ENCODE peak calls at places on chromosomes 12 and 14, in nine cellular contexts. Q, M, K, H, E, N, S, O and R are unnamed samples.
A peak's percentile ranks its signal among the peaks of the same experiment; 100 is the strongest.

GRCh38 chr14:33810308-33810707 is 140.6 kb downstream of the EGLN3 start:
- DNase-seq in O (no peak), N (no peak), Q (no peak), H (no peak), M (no peak), K (no peak), E (no peak), S (no peak), R (no peak)

GRCh38 chr12:95164656-95165055 is 52.6 kb downstream of the FGD6 start:
- DNase-seq in Q (no peak), S (no peak), O (no peak), N (no peak), K (no peak), E (peak; percentile 63), M (no peak), H (no peak), R (no peak)

GRCh38 chr14:99586761-99587462 is 17.1 kb downstream of the CCDC85C start:
- DNase-seq in H (no peak), N (no peak), M (no peak), O (no peak), K (no peak), E (no peak), S (no peak), Q (no peak), R (no peak)

GRCh38 chr14:49497725-49498348 is 88.3 kb downstream of the RPS29 start:
- DNase-seq in Q (peak; percentile 19), O (no peak), K (peak; percentile 58), M (no peak), H (no peak), N (peak; percentile 81), E (peak; percentile 45), S (peak; percentile 54), R (peak; percentile 18)

GRCh38 chr14:79325071-79325470 is 886.2 kb downstream of the DIO2 start:
- DNase-seq in S (peak; percentile 86), M (no peak), H (no peak), O (no peak), Q (no peak), E (no peak), K (no peak), N (no peak), R (no peak)

GRCh38 chr12:77097846-77098245 is 32.5 kb upstream of the E2F7 start:
- DNase-seq in H (no peak), S (no peak), O (no peak), N (no peak), K (no peak), M (no peak), Q (no peak), E (no peak), R (no peak)

GRCh38 chr12:112017041-112017440 is 3.8 kb downstream of the ERP29 start:
- DNase-seq in S (no peak), M (no peak), E (no peak), K (no peak), N (no peak), Q (no peak), H (no peak), O (no peak), R (no peak)

GRCh38 chr12:4784404-4785054 is 64.3 kb downstream of the GALNT8 start:
- DNase-seq in S (no peak), M (no peak), N (no peak), Q (no peak), O (no peak), K (no peak), E (no peak), H (no peak), R (no peak)

GRCh38 chr14:104678346-104678745 is 11.1 kb upstream of the INF2 start:
- DNase-seq in O (no peak), M (peak; percentile 48), N (no peak), H (peak; percentile 22), K (no peak), Q (no peak), S (no peak), E (no peak), R (no peak)

GRCh38 chr12:10829994-10830393 is 3.8 kb upstream of the TAS2R10 start:
- DNase-seq in N (no peak), E (peak; percentile 22), H (no peak), M (no peak), S (no peak), K (no peak), O (no peak), Q (no peak), R (no peak)

GRCh38 chr12:125434936-125435443 is 369.8 kb downstream of the AACS start:
- DNase-seq in K (no peak), N (peak; percentile 85), Q (no peak), H (no peak), E (no peak), M (no peak), O (no peak), S (no peak), R (no peak)

GRCh38 chr14:103164786-103165185 is 41.5 kb downstream of the TNFAIP2 start:
- DNase-seq in K (no peak), Q (no peak), M (no peak), S (no peak), E (no peak), O (no peak), N (no peak), H (no peak), R (no peak)

GRCh38 chr14:77151245-77151644 is 9.7 kb upstream of the ZDHHC22 start:
- DNase-seq in M (no peak), Q (no peak), N (no peak), S (no peak), O (no peak), E (no peak), K (peak; percentile 29), H (no peak), R (no peak)

GRCh38 chr12:3964404-3964803 is 91.2 kb upstream of the PARP11 start:
- DNase-seq in N (peak; percentile 28), S (no peak), O (no peak), H (peak; percentile 20), M (no peak), Q (no peak), K (peak; percentile 15), E (no peak), R (no peak)

GRCh38 chr14:61615743-61616523 is 79.4 kb upstream of the HIF1A start:
- DNase-seq in M (no peak), Q (no peak), H (no peak), O (no peak), S (no peak), K (no peak), N (no peak), E (peak; percentile 59), R (no peak)

GRCh38 chr12:46507766-46508165 is 135.2 kb upstream of the SLC38A2 start:
- DNase-seq in Q (no peak), O (no peak), N (no peak), K (no peak), M (no peak), E (no peak), S (no peak), H (no peak), R (no peak)

GRCh38 chr12:112850343-112850742 is 56.4 kb upstream of the OAS1 start:
- DNase-seq in M (peak; percentile 16), O (no peak), Q (no peak), E (no peak), N (no peak), K (no peak), H (no peak), S (no peak), R (no peak)

GRCh38 chr14:102891556-102891955 is 30.9 kb upstream of the AMN start:
- DNase-seq in K (no peak), N (no peak), Q (no peak), M (no peak), H (no peak), S (no peak), E (peak; percentile 40), O (no peak), R (no peak)

GRCh38 chr14:75392686-75393641 is 34.9 kb upstream of the JDP2 start:
- DNase-seq in Q (no peak), N (no peak), M (no peak), S (no peak), H (no peak), O (no peak), K (no peak), E (no peak), R (no peak)

GRCh38 chr12:81354327-81354932 is 276.6 kb downstream of the ACSS3 start:
- DNase-seq in Q (no peak), N (no peak), S (no peak), K (no peak), M (no peak), H (no peak), O (no peak), E (no peak), R (no peak)

GRCh38 chr12:38771871-38772270 is 133.5 kb downstream of the CPNE8 start:
- DNase-seq in N (peak; percentile 84), Q (peak; percentile 3), H (no peak), E (no peak), O (no peak), S (no peak), K (peak; percentile 29), M (no peak), R (no peak)

GRCh38 chr12:85835417-85835809 is 796 bp downstream of the RASSF9 start:
- DNase-seq in Q (no peak), E (peak; percentile 43), K (no peak), O (no peak), H (no peak), M (no peak), S (no peak), N (no peak), R (no peak)

GRCh38 chr14:48983355-48983888 is 602.8 kb downstream of the RPS29 start:
- DNase-seq in S (no peak), N (no peak), O (no peak), E (no peak), M (no peak), Q (no peak), K (no peak), H (no peak), R (no peak)